ENCODE peak calls at places on chromosomes 11 and 22, in six cellular contexts. One of them, this sample, is unnamed.

GRCh38 chr11:44502506-44502905 is 63.0 kb upstream of the CD82 start:
- DNase-seq in frontal cortex: no peak
- DNase-seq in ovary: no peak
- DNase-seq in fibroblast of lung: no peak
- DNase-seq in skeletal muscle cell: no peak
- DNase-seq in left cardiac atrium: no peak
- DNase-seq in this sample: no peak

GRCh38 chr11:35334385-35335090 is 84.8 kb downstream of the SLC1A2 start:
- DNase-seq in ovary: no peak
- DNase-seq in fibroblast of lung: no peak
- DNase-seq in left cardiac atrium: no peak
- DNase-seq in frontal cortex: no peak
- DNase-seq in skeletal muscle cell: no peak
- DNase-seq in this sample: no peak

GRCh38 chr22:27775087-27775697 is 26.4 kb downstream of the MN1 start:
- DNase-seq in skeletal muscle cell: no peak
- DNase-seq in left cardiac atrium: peak
- DNase-seq in fibroblast of lung: no peak
- DNase-seq in frontal cortex: no peak
- DNase-seq in ovary: no peak
- DNase-seq in this sample: no peak

GRCh38 chr11:78282821-78283220 is 94.1 kb downstream of the USP35 start:
- DNase-seq in frontal cortex: no peak
- DNase-seq in left cardiac atrium: no peak
- DNase-seq in ovary: no peak
- DNase-seq in skeletal muscle cell: no peak
- DNase-seq in fibroblast of lung: no peak
- DNase-seq in this sample: no peak

GRCh38 chr11:2314525-2315394 is 12.9 kb downstream of the TSPAN32 start:
- DNase-seq in frontal cortex: peak
- DNase-seq in fibroblast of lung: peak
- DNase-seq in ovary: peak
- DNase-seq in skeletal muscle cell: no peak
- DNase-seq in left cardiac atrium: peak
- DNase-seq in this sample: no peak

GRCh38 chr11:26608507-26609146 is 36.6 kb upstream of the MUC15 start:
- DNase-seq in fibroblast of lung: no peak
- DNase-seq in frontal cortex: no peak
- DNase-seq in left cardiac atrium: no peak
- DNase-seq in ovary: no peak
- DNase-seq in skeletal muscle cell: no peak
- DNase-seq in this sample: no peak

GRCh38 chr11:123745764-123746451 is 4.4 kb upstream of the ZNF202 start:
- DNase-seq in left cardiac atrium: no peak
- DNase-seq in fibroblast of lung: no peak
- DNase-seq in skeletal muscle cell: no peak
- DNase-seq in ovary: no peak
- DNase-seq in frontal cortex: no peak
- DNase-seq in this sample: no peak

GRCh38 chr11:2555376-2555775 is 110.6 kb downstream of the KCNQ1 start:
- DNase-seq in left cardiac atrium: no peak
- DNase-seq in fibroblast of lung: no peak
- DNase-seq in skeletal muscle cell: no peak
- DNase-seq in frontal cortex: no peak
- DNase-seq in ovary: no peak
- DNase-seq in this sample: no peak

GRCh38 chr22:26548303-26548702 is 36.0 kb upstream of the TFIP11 start:
- DNase-seq in frontal cortex: no peak
- DNase-seq in skeletal muscle cell: no peak
- DNase-seq in left cardiac atrium: no peak
- DNase-seq in ovary: no peak
- DNase-seq in fibroblast of lung: no peak
- DNase-seq in this sample: no peak

GRCh38 chr11:3836903-3837302 is 3.9 kb downstream of the RHOG start:
- DNase-seq in ovary: no peak
- DNase-seq in left cardiac atrium: peak
- DNase-seq in frontal cortex: no peak
- DNase-seq in fibroblast of lung: no peak
- DNase-seq in skeletal muscle cell: no peak
- DNase-seq in this sample: no peak